ENCODE peak calls at places on chromosomes 5 and 9, in nine cellular contexts. One of them, this sample, is unnamed.

GRCh38 chr9:128203024-128203841 is at the start of gene DNM1:
- DNase-seq in Caki2: peak; percentile 66
- DNase-seq in EL: peak; percentile 70
- DNase-seq in ACHN: peak; percentile 66
- DNase-seq in SJSA1: no peak
- DNase-seq in ureter: no peak
- DNase-seq in NCI-H774: peak; percentile 80
- DNase-seq in posterior cingulate gyrus: peak; percentile 90
- DNase-seq in T-helper 9 cell: peak; percentile 64
- DNase-seq in this sample: peak; percentile 54

GRCh38 chr9:21817176-21817575 is 14.7 kb downstream of the MTAP start:
- DNase-seq in SJSA1: no peak
- DNase-seq in NCI-H774: no peak
- DNase-seq in EL: peak; percentile 29
- DNase-seq in posterior cingulate gyrus: no peak
- DNase-seq in T-helper 9 cell: no peak
- DNase-seq in ACHN: no peak
- DNase-seq in Caki2: no peak
- DNase-seq in ureter: no peak
- DNase-seq in this sample: no peak

GRCh38 chr9:136170291-136170901 is 34.5 kb downstream of the LHX3 start:
- DNase-seq in ACHN: peak; percentile 19
- DNase-seq in EL: peak; percentile 22
- DNase-seq in T-helper 9 cell: peak; percentile 52
- DNase-seq in Caki2: peak; percentile 8
- DNase-seq in SJSA1: no peak
- DNase-seq in ureter: no peak
- DNase-seq in NCI-H774: no peak
- DNase-seq in posterior cingulate gyrus: no peak
- DNase-seq in this sample: peak; percentile 85

GRCh38 chr5:176675676-176676360 is 28.5 kb downstream of the TSPAN17 start:
- DNase-seq in posterior cingulate gyrus: peak; percentile 42
- DNase-seq in SJSA1: no peak
- DNase-seq in ACHN: peak; percentile 31
- DNase-seq in EL: peak; percentile 42
- DNase-seq in ureter: no peak
- DNase-seq in T-helper 9 cell: no peak
- DNase-seq in Caki2: peak; percentile 40
- DNase-seq in NCI-H774: no peak
- DNase-seq in this sample: no peak

GRCh38 chr9:135888766-135889394 is 18.5 kb downstream of the CAMSAP1 start:
- DNase-seq in SJSA1: no peak
- DNase-seq in Caki2: no peak
- DNase-seq in ureter: no peak
- DNase-seq in NCI-H774: no peak
- DNase-seq in posterior cingulate gyrus: no peak
- DNase-seq in ACHN: no peak
- DNase-seq in T-helper 9 cell: no peak
- DNase-seq in EL: no peak
- DNase-seq in this sample: peak; percentile 24

GRCh38 chr5:68449380-68449779 is 233.8 kb downstream of the PIK3R1 start:
- DNase-seq in NCI-H774: no peak
- DNase-seq in T-helper 9 cell: no peak
- DNase-seq in posterior cingulate gyrus: no peak
- DNase-seq in SJSA1: no peak
- DNase-seq in ACHN: no peak
- DNase-seq in EL: no peak
- DNase-seq in ureter: no peak
- DNase-seq in Caki2: no peak
- DNase-seq in this sample: no peak

GRCh38 chr5:149035282-149035882 is 27.5 kb downstream of the SH3TC2 start:
- DNase-seq in posterior cingulate gyrus: peak; percentile 91
- DNase-seq in NCI-H774: peak; percentile 75
- DNase-seq in ureter: peak; percentile 82
- DNase-seq in ACHN: peak; percentile 79
- DNase-seq in EL: peak; percentile 75
- DNase-seq in SJSA1: peak; percentile 83
- DNase-seq in T-helper 9 cell: peak; percentile 56
- DNase-seq in Caki2: peak; percentile 68
- DNase-seq in this sample: peak; percentile 5

GRCh38 chr9:79257215-79257614 is 314.6 kb upstream of the TLE4 start:
- DNase-seq in posterior cingulate gyrus: peak; percentile 74
- DNase-seq in EL: no peak
- DNase-seq in T-helper 9 cell: no peak
- DNase-seq in ACHN: peak; percentile 28
- DNase-seq in ureter: peak; percentile 41
- DNase-seq in SJSA1: no peak
- DNase-seq in NCI-H774: no peak
- DNase-seq in Caki2: no peak
- DNase-seq in this sample: peak; percentile 63

GRCh38 chr9:122130837-122131236 is 28.7 kb downstream of the NDUFA8 start:
- DNase-seq in ureter: no peak
- DNase-seq in Caki2: no peak
- DNase-seq in posterior cingulate gyrus: no peak
- DNase-seq in ACHN: no peak
- DNase-seq in EL: no peak
- DNase-seq in NCI-H774: no peak
- DNase-seq in T-helper 9 cell: no peak
- DNase-seq in SJSA1: no peak
- DNase-seq in this sample: no peak

GRCh38 chr9:116157436-116158138 is 4.0 kb downstream of the PAPPA start:
- DNase-seq in NCI-H774: no peak
- DNase-seq in EL: peak; percentile 72
- DNase-seq in T-helper 9 cell: no peak
- DNase-seq in posterior cingulate gyrus: no peak
- DNase-seq in ureter: no peak
- DNase-seq in ACHN: no peak
- DNase-seq in SJSA1: peak; percentile 70
- DNase-seq in Caki2: no peak
- DNase-seq in this sample: no peak

GRCh38 chr5:2507611-2508010 is 243.9 kb downstream of the IRX2 start:
- DNase-seq in ACHN: no peak
- DNase-seq in Caki2: no peak
- DNase-seq in NCI-H774: no peak
- DNase-seq in T-helper 9 cell: no peak
- DNase-seq in EL: no peak
- DNase-seq in ureter: no peak
- DNase-seq in SJSA1: peak; percentile 22
- DNase-seq in posterior cingulate gyrus: no peak
- DNase-seq in this sample: no peak

This sample was measured in NCI-H146.